ENCODE peak calls at places on chromosomes 1 and 21, in eight cellular contexts. U is chondrocyte; N is neural progenitor cell; O is GM06990; I is activated naive CD4-positive, alpha-beta T cell treated with Interleukin-2 at 50 U/mL for 16 hours; Q is hypothalamus; J is uterus; A is glutamatergic neuron. Y is an unnamed sample.

GRCh38 chr1:113191579-113192076 is 118.6 kb downstream of the LRIG2 start:
- DNase-seq in I (no peak), Q (no peak), N (no peak), O (peak; percentile 61), A (no peak), U (no peak), J (no peak), Y (peak; percentile 15)

GRCh38 chr1:183699643-183700160 is 46.6 kb upstream of the APOBEC4 start:
- DNase-seq in A (no peak), I (no peak), U (no peak), N (peak; percentile 13), Q (no peak), J (no peak), O (no peak), Y (peak; percentile 42)

GRCh38 chr1:212457740-212458338 is 25.1 kb downstream of the NENF start:
- DNase-seq in N (peak; percentile 78), O (no peak), U (peak; percentile 35), J (no peak), Q (no peak), I (peak; percentile 63), A (peak; percentile 75), Y (peak; percentile 91)

GRCh38 chr1:47280142-47280541 is 33.8 kb downstream of the STIL start:
- DNase-seq in J (no peak), A (no peak), I (no peak), O (no peak), N (no peak), U (no peak), Q (no peak), Y (no peak)

GRCh38 chr1:47651311-47652089 is 213.7 kb downstream of the FOXD2 start:
- DNase-seq in A (no peak), I (no peak), U (no peak), N (no peak), O (no peak), J (no peak), Q (no peak), Y (no peak)

GRCh38 chr1:77487631-77488030 is 194.8 kb downstream of the ZZZ3 start:
- DNase-seq in I (no peak), O (no peak), U (no peak), N (no peak), A (no peak), Q (no peak), J (no peak), Y (no peak)

GRCh38 chr1:199843856-199844255 is 183.7 kb upstream of the NR5A2 start:
- DNase-seq in J (no peak), U (no peak), A (no peak), I (no peak), N (no peak), Q (no peak), O (no peak), Y (no peak)

GRCh38 chr21:36910581-36911307 is 55.7 kb downstream of the HLCS start:
- DNase-seq in N (no peak), A (peak; percentile 70), O (no peak), I (no peak), J (no peak), Q (no peak), U (no peak), Y (peak; percentile 15)

GRCh38 chr1:70864302-70864701 is 183.3 kb downstream of the PTGER3 start:
- DNase-seq in Q (no peak), U (no peak), A (no peak), O (no peak), N (no peak), J (no peak), I (no peak), Y (peak; percentile 49)

GRCh38 chr21:38797470-38797869 is 8.3 kb upstream of the ETS2 start:
- DNase-seq in I (no peak), A (no peak), U (no peak), O (no peak), J (no peak), Q (no peak), N (no peak), Y (peak; percentile 89)

GRCh38 chr1:69404486-69404885 is 163.2 kb upstream of the LRRC7 start:
- DNase-seq in Q (no peak), O (no peak), A (no peak), J (no peak), U (no peak), N (no peak), I (no peak), Y (no peak)

GRCh38 chr21:37546949-37547614 is 180.5 kb downstream of the DYRK1A start:
- DNase-seq in I (no peak), N (no peak), U (no peak), O (no peak), Q (no peak), J (no peak), A (no peak), Y (peak; percentile 22)

GRCh38 chr1:51044834-51045233 is 57.2 kb upstream of the C1orf185 start:
- DNase-seq in U (no peak), N (no peak), Q (no peak), I (no peak), J (no peak), A (no peak), O (no peak), Y (peak; percentile 50)

GRCh38 chr1:160925652-160926241 is 28.9 kb downstream of the ITLN2 start:
- DNase-seq in N (no peak), J (no peak), O (no peak), I (no peak), A (no peak), Q (no peak), U (no peak), Y (peak; percentile 57)

GRCh38 chr1:242187171-242187570 is 188.3 kb upstream of the MAP1LC3C start:
- DNase-seq in J (no peak), Q (no peak), I (no peak), A (no peak), U (no peak), O (no peak), N (no peak), Y (no peak)

GRCh38 chr1:102970496-102971078 is 137.7 kb downstream of the COL11A1 start:
- DNase-seq in A (peak; percentile 21), N (peak; percentile 86), I (no peak), O (peak; percentile 0), Q (no peak), J (no peak), U (no peak), Y (peak; percentile 80)

GRCh38 chr1:31792116-31792515 is 23.7 kb downstream of the SPOCD1 start:
- DNase-seq in N (no peak), A (peak; percentile 5), I (no peak), O (no peak), Q (no peak), J (peak; percentile 10), U (peak; percentile 84), Y (no peak)

GRCh38 chr1:24708938-24709337 is 36.3 kb upstream of the CLIC4 start:
- DNase-seq in I (no peak), O (no peak), J (no peak), A (no peak), U (no peak), N (no peak), Q (no peak), Y (no peak)

Y was measured in PC-3.